ENCODE peak calls at places on chromosomes 2 and 18, in seven cellular contexts. One of them, this sample, is unnamed.

GRCh38 chr2:187612857-187613256 is 58.6 kb upstream of the TFPI start:
- DNase-seq in AG09309: peak
- DNase-seq in A549: no peak
- DNase-seq in OCI-LY7: no peak
- DNase-seq in fibroblast of villous mesenchyme: no peak
- DNase-seq in tibial nerve: no peak
- DNase-seq in heart right ventricle: no peak
- DNase-seq in this sample: no peak

GRCh38 chr2:114442545-114442944 is at the start of gene DPP10:
- DNase-seq in A549: peak
- DNase-seq in heart right ventricle: peak
- DNase-seq in AG09309: no peak
- DNase-seq in OCI-LY7: peak
- DNase-seq in tibial nerve: no peak
- DNase-seq in fibroblast of villous mesenchyme: no peak
- DNase-seq in this sample: peak

GRCh38 chr2:165239230-165239629 is at the start of gene SCN2A:
- DNase-seq in heart right ventricle: no peak
- DNase-seq in OCI-LY7: peak
- DNase-seq in fibroblast of villous mesenchyme: peak
- DNase-seq in tibial nerve: peak
- DNase-seq in A549: peak
- DNase-seq in AG09309: peak
- DNase-seq in this sample: peak

GRCh38 chr2:28656937-28657615 is 94.6 kb upstream of the PPP1CB start:
- DNase-seq in heart right ventricle: no peak
- DNase-seq in tibial nerve: no peak
- DNase-seq in fibroblast of villous mesenchyme: no peak
- DNase-seq in OCI-LY7: no peak
- DNase-seq in AG09309: no peak
- DNase-seq in A549: no peak
- DNase-seq in this sample: no peak

GRCh38 chr2:192126912-192127311 is 67.8 kb downstream of the TMEFF2 start:
- DNase-seq in A549: no peak
- DNase-seq in OCI-LY7: no peak
- DNase-seq in AG09309: no peak
- DNase-seq in fibroblast of villous mesenchyme: no peak
- DNase-seq in heart right ventricle: no peak
- DNase-seq in tibial nerve: no peak
- DNase-seq in this sample: no peak

GRCh38 chr18:50469380-50469781 is 90.5 kb upstream of the MAPK4 start:
- DNase-seq in A549: no peak
- DNase-seq in AG09309: no peak
- DNase-seq in heart right ventricle: peak
- DNase-seq in tibial nerve: no peak
- DNase-seq in fibroblast of villous mesenchyme: no peak
- DNase-seq in OCI-LY7: no peak
- DNase-seq in this sample: no peak

GRCh38 chr18:40371673-40372072 is 1583.4 kb upstream of the PIK3C3 start:
- DNase-seq in A549: no peak
- DNase-seq in AG09309: no peak
- DNase-seq in tibial nerve: no peak
- DNase-seq in heart right ventricle: no peak
- DNase-seq in fibroblast of villous mesenchyme: no peak
- DNase-seq in OCI-LY7: no peak
- DNase-seq in this sample: peak

GRCh38 chr2:82124629-82125028 is 1820.1 kb upstream of the LRRTM1 start:
- DNase-seq in fibroblast of villous mesenchyme: no peak
- DNase-seq in tibial nerve: no peak
- DNase-seq in OCI-LY7: no peak
- DNase-seq in A549: no peak
- DNase-seq in heart right ventricle: no peak
- DNase-seq in AG09309: no peak
- DNase-seq in this sample: peak

GRCh38 chr2:233854241-233854981 is at the start of gene HJURP:
- DNase-seq in OCI-LY7: peak
- DNase-seq in heart right ventricle: peak
- DNase-seq in fibroblast of villous mesenchyme: peak
- DNase-seq in AG09309: peak
- DNase-seq in tibial nerve: peak
- DNase-seq in A549: peak
- DNase-seq in this sample: peak

GRCh38 chr2:143261986-143262784 is 133.0 kb downstream of the ARHGAP15 start:
- DNase-seq in fibroblast of villous mesenchyme: no peak
- DNase-seq in A549: no peak
- DNase-seq in AG09309: no peak
- DNase-seq in tibial nerve: no peak
- DNase-seq in heart right ventricle: no peak
- DNase-seq in OCI-LY7: peak
- DNase-seq in this sample: no peak

GRCh38 chr2:43998263-43998662 is 2.5 kb upstream of the LRPPRC start:
- DNase-seq in OCI-LY7: no peak
- DNase-seq in heart right ventricle: no peak
- DNase-seq in AG09309: no peak
- DNase-seq in A549: no peak
- DNase-seq in fibroblast of villous mesenchyme: no peak
- DNase-seq in tibial nerve: no peak
- DNase-seq in this sample: no peak

GRCh38 chr2:104790100-104790811 is 63.7 kb upstream of the POU3F3 start:
- DNase-seq in A549: no peak
- DNase-seq in AG09309: no peak
- DNase-seq in fibroblast of villous mesenchyme: peak
- DNase-seq in tibial nerve: peak
- DNase-seq in OCI-LY7: no peak
- DNase-seq in heart right ventricle: no peak
- DNase-seq in this sample: peak

GRCh38 chr2:73264783-73265182 is 19.5 kb downstream of the FBXO41 start:
- DNase-seq in AG09309: no peak
- DNase-seq in fibroblast of villous mesenchyme: no peak
- DNase-seq in tibial nerve: no peak
- DNase-seq in A549: no peak
- DNase-seq in OCI-LY7: no peak
- DNase-seq in heart right ventricle: no peak
- DNase-seq in this sample: no peak

GRCh38 chr2:223058952-223059716 is 7.1 kb downstream of the KCNE4 start:
- DNase-seq in heart right ventricle: no peak
- DNase-seq in OCI-LY7: no peak
- DNase-seq in fibroblast of villous mesenchyme: peak
- DNase-seq in AG09309: no peak
- DNase-seq in tibial nerve: no peak
- DNase-seq in A549: peak
- DNase-seq in this sample: no peak

GRCh38 chr2:201734111-201734510 is 35.7 kb upstream of the MPP4 start:
- DNase-seq in A549: no peak
- DNase-seq in OCI-LY7: peak
- DNase-seq in heart right ventricle: no peak
- DNase-seq in AG09309: no peak
- DNase-seq in tibial nerve: no peak
- DNase-seq in fibroblast of villous mesenchyme: no peak
- DNase-seq in this sample: no peak

GRCh38 chr2:139746901-139747300 is 966.7 kb upstream of the NXPH2 start:
- DNase-seq in AG09309: no peak
- DNase-seq in A549: no peak
- DNase-seq in heart right ventricle: no peak
- DNase-seq in fibroblast of villous mesenchyme: no peak
- DNase-seq in OCI-LY7: no peak
- DNase-seq in tibial nerve: no peak
- DNase-seq in this sample: no peak

GRCh38 chr18:27583021-27583420 is 397.9 kb upstream of the CHST9 start:
- DNase-seq in AG09309: no peak
- DNase-seq in fibroblast of villous mesenchyme: no peak
- DNase-seq in tibial nerve: no peak
- DNase-seq in A549: no peak
- DNase-seq in heart right ventricle: no peak
- DNase-seq in OCI-LY7: no peak
- DNase-seq in this sample: peak

GRCh38 chr18:23460285-23461273 is 7.5 kb downstream of the RIOK3 start:
- DNase-seq in OCI-LY7: no peak
- DNase-seq in heart right ventricle: no peak
- DNase-seq in AG09309: no peak
- DNase-seq in A549: no peak
- DNase-seq in fibroblast of villous mesenchyme: no peak
- DNase-seq in tibial nerve: no peak
- DNase-seq in this sample: no peak

GRCh38 chr2:197969391-197969893 is 165.0 kb downstream of the PLCL1 start:
- DNase-seq in AG09309: peak
- DNase-seq in A549: no peak
- DNase-seq in OCI-LY7: no peak
- DNase-seq in tibial nerve: no peak
- DNase-seq in heart right ventricle: no peak
- DNase-seq in fibroblast of villous mesenchyme: no peak
- DNase-seq in this sample: peak

GRCh38 chr2:109662889-109663288 is 48.7 kb downstream of the SOWAHC start:
- DNase-seq in AG09309: no peak
- DNase-seq in A549: no peak
- DNase-seq in tibial nerve: no peak
- DNase-seq in fibroblast of villous mesenchyme: no peak
- DNase-seq in OCI-LY7: no peak
- DNase-seq in heart right ventricle: no peak
- DNase-seq in this sample: no peak

GRCh38 chr2:1728821-1729220 is 15.5 kb downstream of the PXDN start:
- DNase-seq in fibroblast of villous mesenchyme: peak
- DNase-seq in heart right ventricle: peak
- DNase-seq in OCI-LY7: no peak
- DNase-seq in A549: no peak
- DNase-seq in AG09309: no peak
- DNase-seq in tibial nerve: no peak
- DNase-seq in this sample: no peak

GRCh38 chr2:238567067-238567855 is 140.5 kb downstream of the ASB1 start:
- DNase-seq in tibial nerve: no peak
- DNase-seq in A549: no peak
- DNase-seq in fibroblast of villous mesenchyme: no peak
- DNase-seq in AG09309: no peak
- DNase-seq in OCI-LY7: no peak
- DNase-seq in heart right ventricle: no peak
- DNase-seq in this sample: no peak

GRCh38 chr2:164655336-164655735 is 34.1 kb upstream of the GRB14 start:
- DNase-seq in tibial nerve: no peak
- DNase-seq in fibroblast of villous mesenchyme: no peak
- DNase-seq in A549: peak
- DNase-seq in OCI-LY7: no peak
- DNase-seq in AG09309: no peak
- DNase-seq in heart right ventricle: no peak
- DNase-seq in this sample: peak

GRCh38 chr2:231682546-231683291 is 25.6 kb upstream of the PTMA start:
- DNase-seq in OCI-LY7: peak
- DNase-seq in heart right ventricle: no peak
- DNase-seq in fibroblast of villous mesenchyme: no peak
- DNase-seq in tibial nerve: no peak
- DNase-seq in AG09309: no peak
- DNase-seq in A549: no peak
- DNase-seq in this sample: no peak

GRCh38 chr2:170530284-170530745 is 184.8 kb upstream of the SP5 start:
- DNase-seq in AG09309: no peak
- DNase-seq in A549: peak
- DNase-seq in OCI-LY7: no peak
- DNase-seq in heart right ventricle: peak
- DNase-seq in tibial nerve: peak
- DNase-seq in fibroblast of villous mesenchyme: peak
- DNase-seq in this sample: peak
- TF ChIP-seq CTCF in AG09309: no peak
- TF ChIP-seq CTCF in A549: no peak
- TF ChIP-seq CTCF in OCI-LY7: no peak
- TF ChIP-seq CTCF in heart right ventricle: no peak
- TF ChIP-seq CTCF in tibial nerve: no peak
- TF ChIP-seq CTCF in fibroblast of villous mesenchyme: no peak
- TF ChIP-seq CTCF in this sample: no peak

DNA sequence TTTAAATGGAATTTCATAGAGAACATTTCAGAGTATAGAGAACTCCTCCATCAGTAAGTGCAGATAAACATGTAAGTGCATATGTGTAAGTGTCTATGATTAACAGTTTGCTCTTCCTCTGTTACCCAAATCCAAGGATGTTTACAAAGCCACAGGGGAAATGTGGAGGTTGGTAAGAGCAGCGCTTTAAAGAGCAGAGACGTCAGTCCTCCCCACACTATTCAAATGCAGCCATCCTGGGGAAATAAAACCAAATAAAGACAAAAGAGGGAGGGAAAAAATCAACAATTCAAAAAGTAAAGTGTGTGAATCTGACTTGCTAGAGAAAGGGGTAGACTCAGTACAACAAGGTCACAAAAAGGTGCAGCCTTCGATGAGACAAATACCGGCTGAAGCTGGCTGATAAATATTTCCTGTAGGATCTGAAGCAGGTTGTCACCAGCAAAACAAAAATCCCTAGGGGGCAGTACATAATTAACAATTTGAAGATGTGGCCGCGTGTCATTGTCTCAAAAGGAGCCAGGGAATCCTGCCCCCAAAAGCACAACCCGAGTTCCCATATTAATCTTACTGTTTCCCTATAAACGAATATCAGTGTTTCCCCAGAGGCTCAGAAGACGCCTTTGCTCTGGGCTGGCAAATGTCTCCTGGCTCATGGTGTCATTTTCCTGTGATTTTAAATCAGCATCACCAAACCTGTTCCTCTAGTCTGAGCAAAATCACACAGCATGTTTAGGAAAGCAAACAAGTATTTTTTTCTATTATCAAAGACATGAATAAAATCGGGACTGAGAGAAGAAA is 216.5 kb downstream of the CDCA7 start:
- DNase-seq in AG09309: peak
- DNase-seq in OCI-LY7: peak
- DNase-seq in fibroblast of villous mesenchyme: peak
- DNase-seq in A549: peak
- DNase-seq in tibial nerve: no peak
- DNase-seq in heart right ventricle: no peak
- DNase-seq in this sample: peak
- H3K4me3 ChIP-seq in AG09309: no peak
- H3K4me3 ChIP-seq in OCI-LY7: no peak
- H3K4me3 ChIP-seq in fibroblast of villous mesenchyme: no peak
- H3K4me3 ChIP-seq in A549: peak
- H3K4me3 ChIP-seq in tibial nerve: no peak
- H3K4me3 ChIP-seq in heart right ventricle: no peak
- H3K4me3 ChIP-seq in this sample: no peak

GRCh38 chr2:136935119-136935518 is 169.8 kb downstream of the THSD7B start:
- DNase-seq in A549: no peak
- DNase-seq in fibroblast of villous mesenchyme: no peak
- DNase-seq in heart right ventricle: no peak
- DNase-seq in AG09309: no peak
- DNase-seq in tibial nerve: no peak
- DNase-seq in OCI-LY7: no peak
- DNase-seq in this sample: no peak

GRCh38 chr2:136927156-136927555 is 161.8 kb downstream of the THSD7B start:
- DNase-seq in fibroblast of villous mesenchyme: no peak
- DNase-seq in OCI-LY7: no peak
- DNase-seq in tibial nerve: no peak
- DNase-seq in AG09309: no peak
- DNase-seq in A549: no peak
- DNase-seq in heart right ventricle: no peak
- DNase-seq in this sample: no peak

GRCh38 chr2:136929531-136929930 is 164.2 kb downstream of the THSD7B start:
- DNase-seq in AG09309: no peak
- DNase-seq in OCI-LY7: no peak
- DNase-seq in fibroblast of villous mesenchyme: no peak
- DNase-seq in heart right ventricle: no peak
- DNase-seq in tibial nerve: no peak
- DNase-seq in A549: no peak
- DNase-seq in this sample: no peak

GRCh38 chr2:136932700-136933099 is 167.4 kb downstream of the THSD7B start:
- DNase-seq in tibial nerve: no peak
- DNase-seq in heart right ventricle: no peak
- DNase-seq in OCI-LY7: peak
- DNase-seq in AG09309: no peak
- DNase-seq in A549: peak
- DNase-seq in fibroblast of villous mesenchyme: peak
- DNase-seq in this sample: no peak
- TF ChIP-seq CTCF in tibial nerve: peak
- TF ChIP-seq CTCF in heart right ventricle: peak
- TF ChIP-seq CTCF in OCI-LY7: peak
- TF ChIP-seq CTCF in AG09309: peak
- TF ChIP-seq CTCF in A549: no peak
- TF ChIP-seq CTCF in fibroblast of villous mesenchyme: no peak
- TF ChIP-seq CTCF in this sample: peak

GRCh38 chr18:65124633-65125032 is 626.2 kb upstream of the CDH7 start:
- DNase-seq in OCI-LY7: no peak
- DNase-seq in heart right ventricle: no peak
- DNase-seq in A549: no peak
- DNase-seq in AG09309: no peak
- DNase-seq in fibroblast of villous mesenchyme: no peak
- DNase-seq in tibial nerve: no peak
- DNase-seq in this sample: no peak
- H3K4me3 ChIP-seq in OCI-LY7: no peak
- H3K4me3 ChIP-seq in heart right ventricle: peak
- H3K4me3 ChIP-seq in A549: no peak
- H3K4me3 ChIP-seq in AG09309: no peak
- H3K4me3 ChIP-seq in fibroblast of villous mesenchyme: no peak
- H3K4me3 ChIP-seq in tibial nerve: peak
- H3K4me3 ChIP-seq in this sample: no peak